ENCODE peak calls at places on chromosomes 16 and 17, in five cellular contexts. One of them, this sample, is unnamed.
A peak's percentile ranks its signal among the peaks of the same experiment; 100 is the strongest.

GRCh38 chr16:1309888-1310831 is 724 bp downstream of the UBE2I start:
- ATAC-seq in upper lobe of left lung: no peak
- ATAC-seq in HepG2: no peak
- ATAC-seq in GM12878: peak; percentile 46
- ATAC-seq in K562: peak; percentile 61
- ATAC-seq in this sample: peak; percentile 41

GRCh38 chr17:8225813-8226535 is 15.6 kb upstream of the AURKB start:
- ATAC-seq in upper lobe of left lung: no peak
- ATAC-seq in HepG2: no peak
- ATAC-seq in GM12878: peak; percentile 2
- ATAC-seq in K562: no peak
- ATAC-seq in this sample: no peak

GRCh38 chr17:19716108-19717030 is at the start of gene SLC47A2:
- ATAC-seq in upper lobe of left lung: no peak
- ATAC-seq in HepG2: peak; percentile 33
- ATAC-seq in GM12878: no peak
- ATAC-seq in K562: no peak
- ATAC-seq in this sample: no peak

GRCh38 chr17:57323391-57323790 is 67.1 kb downstream of the MSI2 start:
- ATAC-seq in upper lobe of left lung: no peak
- ATAC-seq in HepG2: no peak
- ATAC-seq in GM12878: no peak
- ATAC-seq in K562: no peak
- ATAC-seq in this sample: no peak

GRCh38 chr17:57293077-57293476 is 36.8 kb downstream of the MSI2 start:
- ATAC-seq in upper lobe of left lung: no peak
- ATAC-seq in HepG2: peak; percentile 98
- ATAC-seq in GM12878: no peak
- ATAC-seq in K562: no peak
- ATAC-seq in this sample: no peak

GRCh38 chr16:68031951-68032350 is 8.9 kb downstream of the DUS2 start:
- ATAC-seq in upper lobe of left lung: peak; percentile 63
- ATAC-seq in HepG2: no peak
- ATAC-seq in GM12878: no peak
- ATAC-seq in K562: no peak
- ATAC-seq in this sample: no peak

GRCh38 chr17:48058393-48059124 is 10.4 kb downstream of the NFE2L1 start:
- ATAC-seq in upper lobe of left lung: no peak
- ATAC-seq in HepG2: no peak
- ATAC-seq in GM12878: no peak
- ATAC-seq in K562: no peak
- ATAC-seq in this sample: no peak

GRCh38 chr17:14320734-14321475 is 20.0 kb downstream of the HS3ST3B1 start:
- ATAC-seq in upper lobe of left lung: no peak
- ATAC-seq in HepG2: peak; percentile 5
- ATAC-seq in GM12878: no peak
- ATAC-seq in K562: no peak
- ATAC-seq in this sample: no peak

GRCh38 chr16:87850009-87851006 is 19.0 kb downstream of the SLC7A5 start:
- ATAC-seq in upper lobe of left lung: peak; percentile 47
- ATAC-seq in HepG2: peak; percentile 69
- ATAC-seq in GM12878: peak; percentile 67
- ATAC-seq in K562: peak; percentile 28
- ATAC-seq in this sample: no peak

GRCh38 chr17:17809527-17810373 is 27.0 kb downstream of the SREBF1 start:
- ATAC-seq in upper lobe of left lung: peak; percentile 60
- ATAC-seq in HepG2: no peak
- ATAC-seq in GM12878: no peak
- ATAC-seq in K562: no peak
- ATAC-seq in this sample: peak; percentile 62

GRCh38 chr17:55872374-55872773 is 121.5 kb downstream of the PCTP start:
- ATAC-seq in upper lobe of left lung: no peak
- ATAC-seq in HepG2: no peak
- ATAC-seq in GM12878: no peak
- ATAC-seq in K562: no peak
- ATAC-seq in this sample: no peak

GRCh38 chr17:73198930-73199260 is 6.0 kb downstream of the COG1 start:
- ATAC-seq in upper lobe of left lung: no peak
- ATAC-seq in HepG2: no peak
- ATAC-seq in GM12878: no peak
- ATAC-seq in K562: no peak
- ATAC-seq in this sample: no peak
- H3K36me3 ChIP-seq in upper lobe of left lung: peaks cover 26% of the 10 kb centered on the region
- H3K36me3 ChIP-seq in HepG2: peaks cover 68% of the 10 kb centered on the region
- H3K36me3 ChIP-seq in GM12878: peaks cover 26% of the 10 kb centered on the region
- H3K36me3 ChIP-seq in K562: peaks cover 84% of the 10 kb centered on the region
- H3K36me3 ChIP-seq in this sample: no peaks in the 10 kb centered on the region

GRCh38 chr17:41331606-41332005 is 16.1 kb upstream of the KRTAP17-1 start:
- ATAC-seq in upper lobe of left lung: no peak
- ATAC-seq in HepG2: no peak
- ATAC-seq in GM12878: no peak
- ATAC-seq in K562: no peak
- ATAC-seq in this sample: no peak
- TF ChIP-seq EP300 in upper lobe of left lung: no peak
- TF ChIP-seq EP300 in HepG2: no peak
- TF ChIP-seq EP300 in GM12878: no peak
- TF ChIP-seq EP300 in K562: no peak
- TF ChIP-seq EP300 in this sample: no peak

GRCh38 chr17:44044092-44044491 is 22.4 kb downstream of the LSM12 start:
- ATAC-seq in upper lobe of left lung: no peak
- ATAC-seq in HepG2: no peak
- ATAC-seq in GM12878: no peak
- ATAC-seq in K562: no peak
- ATAC-seq in this sample: peak; percentile 52

GRCh38 chr17:44043326-44043725 is 23.1 kb downstream of the LSM12 start:
- ATAC-seq in upper lobe of left lung: peak; percentile 71
- ATAC-seq in HepG2: no peak
- ATAC-seq in GM12878: no peak
- ATAC-seq in K562: no peak
- ATAC-seq in this sample: peak; percentile 59

GRCh38 chr17:44039829-44040635 is 25.3 kb upstream of the TMEM101 start:
- ATAC-seq in upper lobe of left lung: no peak
- ATAC-seq in HepG2: no peak
- ATAC-seq in GM12878: no peak
- ATAC-seq in K562: no peak
- ATAC-seq in this sample: peak; percentile 56

GRCh38 chr17:44033841-44034408 is 19.2 kb upstream of the TMEM101 start:
- ATAC-seq in upper lobe of left lung: no peak
- ATAC-seq in HepG2: no peak
- ATAC-seq in GM12878: no peak
- ATAC-seq in K562: no peak
- ATAC-seq in this sample: no peak

GRCh38 chr17:44038604-44039007 is 23.8 kb upstream of the TMEM101 start:
- ATAC-seq in upper lobe of left lung: no peak
- ATAC-seq in HepG2: peak; percentile 42
- ATAC-seq in GM12878: no peak
- ATAC-seq in K562: no peak
- ATAC-seq in this sample: no peak
- H3K36me3 ChIP-seq in upper lobe of left lung: peaks cover 12% of the 10 kb centered on the region
- H3K36me3 ChIP-seq in HepG2: peaks cover 56% of the 10 kb centered on the region
- H3K36me3 ChIP-seq in GM12878: peaks cover 28% of the 10 kb centered on the region
- H3K36me3 ChIP-seq in K562: peaks cover 70% of the 10 kb centered on the region
- H3K36me3 ChIP-seq in this sample: peaks cover 4% of the 10 kb centered on the region

GRCh38 chr17:31596382-31597323 is 205.2 kb downstream of the RAB11FIP4 start:
- ATAC-seq in upper lobe of left lung: peak; percentile 75
- ATAC-seq in HepG2: peak; percentile 69
- ATAC-seq in GM12878: peak; percentile 98
- ATAC-seq in K562: no peak
- ATAC-seq in this sample: peak; percentile 96
- TF ChIP-seq EP300 in upper lobe of left lung: no peak
- TF ChIP-seq EP300 in HepG2: no peak
- TF ChIP-seq EP300 in GM12878: no peak
- TF ChIP-seq EP300 in K562: no peak
- TF ChIP-seq EP300 in this sample: no peak

GRCh38 chr17:81380117-81380516 is 15.1 kb upstream of the BAHCC1 start:
- ATAC-seq in upper lobe of left lung: no peak
- ATAC-seq in HepG2: no peak
- ATAC-seq in GM12878: no peak
- ATAC-seq in K562: no peak
- ATAC-seq in this sample: no peak

GRCh38 chr17:81379523-81379942 is 15.7 kb upstream of the BAHCC1 start:
- ATAC-seq in upper lobe of left lung: no peak
- ATAC-seq in HepG2: peak; percentile 47
- ATAC-seq in GM12878: peak; percentile 40
- ATAC-seq in K562: peak; percentile 84
- ATAC-seq in this sample: no peak

GRCh38 chr17:81374890-81375289 is 20.4 kb upstream of the BAHCC1 start:
- ATAC-seq in upper lobe of left lung: no peak
- ATAC-seq in HepG2: no peak
- ATAC-seq in GM12878: no peak
- ATAC-seq in K562: no peak
- ATAC-seq in this sample: no peak

GRCh38 chr17:81378941-81379511 is 16.2 kb upstream of the BAHCC1 start:
- ATAC-seq in upper lobe of left lung: peak; percentile 7
- ATAC-seq in HepG2: peak; percentile 28
- ATAC-seq in GM12878: no peak
- ATAC-seq in K562: no peak
- ATAC-seq in this sample: no peak

GRCh38 chr17:81376946-81377733 is 18.1 kb upstream of the BAHCC1 start:
- ATAC-seq in upper lobe of left lung: no peak
- ATAC-seq in HepG2: no peak
- ATAC-seq in GM12878: no peak
- ATAC-seq in K562: no peak
- ATAC-seq in this sample: no peak
- H3K36me3 ChIP-seq in upper lobe of left lung: no peaks in the 10 kb centered on the region
- H3K36me3 ChIP-seq in HepG2: no peaks in the 10 kb centered on the region
- H3K36me3 ChIP-seq in GM12878: no peaks in the 10 kb centered on the region
- H3K36me3 ChIP-seq in K562: no peaks in the 10 kb centered on the region
- H3K36me3 ChIP-seq in this sample: no peaks in the 10 kb centered on the region

GRCh38 chr17:63998050-63998720 is at the start of gene PRR29:
- ATAC-seq in upper lobe of left lung: peak; percentile 78
- ATAC-seq in HepG2: peak; percentile 76
- ATAC-seq in GM12878: peak; percentile 89
- ATAC-seq in K562: peak; percentile 83
- ATAC-seq in this sample: peak; percentile 48
- TF ChIP-seq EP300 in upper lobe of left lung: no peak
- TF ChIP-seq EP300 in HepG2: no peak
- TF ChIP-seq EP300 in GM12878: no peak
- TF ChIP-seq EP300 in K562: no peak
- TF ChIP-seq EP300 in this sample: no peak

GRCh38 chr16:15037003-15037402 is 18.9 kb downstream of the NTAN1 start:
- ATAC-seq in upper lobe of left lung: no peak
- ATAC-seq in HepG2: no peak
- ATAC-seq in GM12878: no peak
- ATAC-seq in K562: no peak
- ATAC-seq in this sample: no peak
- H3K36me3 ChIP-seq in upper lobe of left lung: peaks cover 38% of the 10 kb centered on the region
- H3K36me3 ChIP-seq in HepG2: peaks cover 97% of the 10 kb centered on the region
- H3K36me3 ChIP-seq in GM12878: peaks cover 43% of the 10 kb centered on the region
- H3K36me3 ChIP-seq in K562: peaks cover 90% of the 10 kb centered on the region
- H3K36me3 ChIP-seq in this sample: peaks cover 92% of the 10 kb centered on the region

DNA sequence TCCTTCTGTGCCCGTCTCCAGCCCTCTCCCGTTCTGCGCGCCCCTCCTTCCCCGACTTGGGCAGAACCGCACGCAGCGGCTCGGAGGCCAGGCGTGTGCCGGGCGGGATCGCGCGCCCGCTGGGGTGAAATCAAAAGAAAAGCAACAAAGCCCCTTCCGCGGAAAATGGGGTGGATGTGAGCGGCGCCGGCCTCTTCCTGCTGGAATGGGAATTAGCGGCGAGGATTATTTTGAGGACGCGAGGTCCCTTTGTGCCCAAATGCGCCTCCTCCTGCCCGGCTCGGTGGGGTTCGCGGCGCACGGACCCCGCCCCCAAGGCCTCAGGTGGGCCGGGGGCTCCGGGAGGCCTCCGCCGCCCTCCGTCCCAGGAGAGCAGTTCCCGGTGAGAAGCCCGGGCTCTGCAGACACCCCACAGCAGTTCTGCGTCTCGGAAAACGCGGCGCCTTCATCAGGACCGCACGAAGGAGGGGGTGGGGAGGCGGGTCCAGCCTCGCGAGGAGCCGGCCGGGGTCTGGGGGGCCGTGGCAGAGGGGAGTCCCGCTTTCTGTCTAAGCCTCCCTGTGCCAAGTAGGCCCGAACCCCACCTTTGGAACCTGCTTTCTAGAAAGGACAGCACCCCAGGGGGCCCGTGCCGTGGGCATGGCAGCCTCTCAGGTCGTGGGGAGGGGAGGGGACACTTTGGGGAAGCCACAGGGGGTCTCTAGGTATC is 91.0 kb upstream of the CBX4 start:
- ATAC-seq in upper lobe of left lung: no peak
- ATAC-seq in HepG2: no peak
- ATAC-seq in GM12878: no peak
- ATAC-seq in K562: no peak
- ATAC-seq in this sample: no peak
- TF ChIP-seq EP300 in upper lobe of left lung: no peak
- TF ChIP-seq EP300 in HepG2: no peak
- TF ChIP-seq EP300 in GM12878: no peak
- TF ChIP-seq EP300 in K562: no peak
- TF ChIP-seq EP300 in this sample: no peak

DNA sequence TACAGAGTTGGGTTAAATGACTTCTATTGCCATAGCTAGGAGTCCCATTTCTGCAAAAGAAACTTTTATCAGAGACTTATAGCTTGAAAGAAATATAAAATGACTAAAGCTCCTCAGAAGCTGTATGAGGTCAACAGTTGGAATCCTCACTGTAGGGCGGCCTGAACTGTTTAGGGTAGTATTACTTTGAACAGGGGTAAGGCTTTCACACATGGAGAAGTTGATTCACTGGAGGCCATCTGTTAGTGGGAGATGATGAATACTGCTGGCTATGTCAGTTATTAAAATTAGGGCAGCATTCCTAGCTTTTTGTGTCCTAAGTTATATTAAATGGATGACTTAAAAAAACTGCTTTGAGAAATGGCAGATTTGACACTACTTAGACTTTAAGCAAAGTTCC is 6.0 kb downstream of the TTC19 start:
- ATAC-seq in upper lobe of left lung: no peak
- ATAC-seq in HepG2: no peak
- ATAC-seq in GM12878: no peak
- ATAC-seq in K562: no peak
- ATAC-seq in this sample: no peak
- H3K36me3 ChIP-seq in upper lobe of left lung: peaks cover 26% of the 10 kb centered on the region
- H3K36me3 ChIP-seq in HepG2: peaks cover 71% of the 10 kb centered on the region
- H3K36me3 ChIP-seq in GM12878: peaks cover 6% of the 10 kb centered on the region
- H3K36me3 ChIP-seq in K562: peaks cover 88% of the 10 kb centered on the region
- H3K36me3 ChIP-seq in this sample: peaks cover 90% of the 10 kb centered on the region

This sample was measured in gastroesophageal sphincter.